ENCODE peak calls at places on chromosomes 6 and 20, in eight cellular contexts. X is heart right ventricle; G is transverse colon; N is gastrocnemius medialis; Y is fibroblast of lung; C is OCI-LY7; I is GM23338; S is CD4-positive, alpha-beta memory T cell. M is an unnamed sample.

GRCh38 chr6:160348209-160348551 is at the start of gene SLC22A3:
- DNase-seq in X (peak; percentile 45), G (peak; percentile 54), N (no peak), Y (no peak), C (no peak), I (peak; percentile 56), S (no peak), M (no peak)

GRCh38 chr6:159126590-159126989 is 42.6 kb upstream of the FNDC1 start:
- DNase-seq in X (peak; percentile 74), G (no peak), N (peak; percentile 79), Y (no peak), C (no peak), I (no peak), S (no peak), M (no peak)

GRCh38 chr6:130708338-130708737 is 118.9 kb upstream of the SMLR1 start:
- DNase-seq in X (no peak), G (no peak), N (no peak), Y (no peak), C (no peak), I (no peak), S (no peak), M (no peak)

GRCh38 chr20:24698189-24698588 is 228.8 kb downstream of the SYNDIG1 start:
- DNase-seq in X (no peak), G (no peak), N (no peak), Y (no peak), C (peak; percentile 35), I (no peak), S (no peak), M (no peak)

GRCh38 chr6:160464744-160465143 is 116.6 kb downstream of the SLC22A3 start:
- DNase-seq in X (no peak), G (no peak), N (no peak), Y (no peak), C (no peak), I (no peak), S (no peak), M (no peak)

GRCh38 chr6:142888461-142888860 is 56.5 kb downstream of the HIVEP2 start:
- DNase-seq in X (no peak), G (no peak), N (no peak), Y (no peak), C (no peak), I (no peak), S (no peak), M (no peak)

GRCh38 chr6:35370799-35371493 is 28.6 kb downstream of the PPARD start:
- DNase-seq in X (peak; percentile 19), G (no peak), N (no peak), Y (no peak), C (peak; percentile 50), I (no peak), S (no peak), M (no peak)

GRCh38 chr20:57526885-57527566 is 2.1 kb upstream of the CTCFL start:
- DNase-seq in X (no peak), G (no peak), N (no peak), Y (no peak), C (no peak), I (no peak), S (no peak), M (no peak)

GRCh38 chr6:36657265-36657664 is 21.2 kb upstream of the CDKN1A start:
- DNase-seq in X (no peak), G (no peak), N (no peak), Y (no peak), C (peak; percentile 57), I (no peak), S (no peak), M (no peak)

GRCh38 chr20:58143531-58143930 is 84.9 kb downstream of the ANKRD60 start:
- DNase-seq in X (no peak), G (no peak), N (no peak), Y (no peak), C (no peak), I (no peak), S (no peak), M (no peak)

GRCh38 chr6:89082439-89082838 is 1.9 kb downstream of the PNRC1 start:
- DNase-seq in X (no peak), G (no peak), N (no peak), Y (peak; percentile 45), C (peak; percentile 38), I (peak; percentile 24), S (peak; percentile 15), M (no peak)

GRCh38 chr6:140677781-140678528 is 1303.5 kb upstream of the CITED2 start:
- DNase-seq in X (no peak), G (no peak), N (no peak), Y (peak; percentile 8), C (peak; percentile 26), I (no peak), S (no peak), M (no peak)

GRCh38 chr6:143536866-143537691 is 25.6 kb upstream of the FUCA2 start:
- DNase-seq in X (peak; percentile 75), G (peak; percentile 81), N (peak; percentile 17), Y (peak; percentile 54), C (no peak), I (peak; percentile 86), S (peak; percentile 53), M (no peak)

DNA sequence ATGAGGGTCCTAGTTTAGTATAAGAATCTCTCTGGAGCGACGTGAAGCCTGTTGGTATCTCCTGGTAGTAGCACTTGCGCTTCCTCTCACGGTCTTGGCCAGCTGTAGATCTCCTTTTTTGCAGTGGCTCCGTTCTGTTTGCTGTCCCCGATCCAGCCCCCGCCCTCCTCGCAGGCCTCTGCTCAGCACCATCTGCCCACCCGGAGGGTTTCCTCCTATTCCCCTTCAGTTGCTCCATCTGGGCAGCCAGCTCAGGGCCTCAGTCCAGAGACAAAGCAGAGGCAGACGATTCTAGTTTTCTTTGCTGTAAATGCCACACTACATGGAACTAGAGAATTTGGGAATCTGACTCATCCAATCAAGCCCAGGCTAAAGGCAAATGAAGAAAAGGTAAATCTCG is 126.6 kb downstream of the TIAM2 start:
- DNase-seq in X (no peak), G (no peak), N (no peak), Y (peak; percentile 41), C (no peak), I (peak; percentile 74), S (no peak), M (no peak)
- H3K4me3 ChIP-seq in X (no peak overlapping the region), G (no peak overlapping the region), N (peak overlapping the region; percentile 14), Y (no peak overlapping the region), C (no peak overlapping the region), I (peak overlapping the region; percentile 3), S (no peak overlapping the region), M (peak overlapping the region; percentile 65)

DNA sequence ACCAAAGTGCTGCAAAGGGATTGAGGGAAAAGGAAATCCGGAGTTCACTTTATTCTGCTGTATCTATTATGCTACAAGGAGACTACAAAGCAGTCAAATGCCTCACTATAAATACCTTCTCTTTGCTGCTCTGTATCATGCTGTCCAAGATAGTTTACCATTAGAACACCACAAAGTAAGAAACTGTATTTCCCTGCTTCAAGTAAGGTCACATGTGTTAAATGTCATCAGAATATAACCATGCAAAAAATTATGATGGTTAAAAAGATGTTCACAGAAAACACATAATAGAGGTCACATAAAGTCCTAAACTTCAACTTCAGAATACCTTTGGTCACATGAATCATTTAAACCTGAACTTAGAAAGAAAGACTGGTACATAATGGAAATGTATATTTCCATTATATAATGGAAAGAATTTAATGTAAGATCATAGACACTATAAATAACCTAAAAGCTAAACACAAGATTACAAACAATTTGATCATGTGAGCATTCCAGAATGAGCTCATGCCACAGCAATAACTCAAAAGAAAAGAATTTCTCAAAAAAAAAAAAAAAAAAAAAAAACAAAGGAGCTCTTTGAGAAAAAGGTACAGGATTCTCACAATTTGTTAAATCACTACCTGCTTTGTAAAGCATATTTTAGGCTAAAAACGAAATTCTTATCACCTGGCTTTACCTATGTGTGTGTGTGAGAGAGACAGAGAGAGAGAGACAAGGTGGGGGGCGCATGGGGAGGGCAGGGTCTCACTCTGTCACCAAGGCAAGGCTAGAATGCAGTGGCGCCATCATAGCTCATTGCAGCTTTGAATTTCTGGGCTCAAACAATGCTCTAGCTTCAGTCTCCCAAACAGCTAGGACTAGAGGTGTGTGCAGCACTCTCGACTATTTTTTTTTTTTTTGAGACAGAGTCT is 58.7 kb downstream of the KIF13A start:
- DNase-seq in X (no peak), G (no peak), N (no peak), Y (peak; percentile 76), C (no peak), I (no peak), S (no peak), M (no peak)
- H3K4me1 ChIP-seq in X (peaks cover 86% of the 10 kb centered on the region), G (peaks cover 62% of the 10 kb centered on the region), N (peaks cover 81% of the 10 kb centered on the region), Y (peaks cover 45% of the 10 kb centered on the region), C (no peaks in the 10 kb centered on the region), I (peaks cover 54% of the 10 kb centered on the region), S (no peaks in the 10 kb centered on the region), M (peaks cover 64% of the 10 kb centered on the region)

DNA sequence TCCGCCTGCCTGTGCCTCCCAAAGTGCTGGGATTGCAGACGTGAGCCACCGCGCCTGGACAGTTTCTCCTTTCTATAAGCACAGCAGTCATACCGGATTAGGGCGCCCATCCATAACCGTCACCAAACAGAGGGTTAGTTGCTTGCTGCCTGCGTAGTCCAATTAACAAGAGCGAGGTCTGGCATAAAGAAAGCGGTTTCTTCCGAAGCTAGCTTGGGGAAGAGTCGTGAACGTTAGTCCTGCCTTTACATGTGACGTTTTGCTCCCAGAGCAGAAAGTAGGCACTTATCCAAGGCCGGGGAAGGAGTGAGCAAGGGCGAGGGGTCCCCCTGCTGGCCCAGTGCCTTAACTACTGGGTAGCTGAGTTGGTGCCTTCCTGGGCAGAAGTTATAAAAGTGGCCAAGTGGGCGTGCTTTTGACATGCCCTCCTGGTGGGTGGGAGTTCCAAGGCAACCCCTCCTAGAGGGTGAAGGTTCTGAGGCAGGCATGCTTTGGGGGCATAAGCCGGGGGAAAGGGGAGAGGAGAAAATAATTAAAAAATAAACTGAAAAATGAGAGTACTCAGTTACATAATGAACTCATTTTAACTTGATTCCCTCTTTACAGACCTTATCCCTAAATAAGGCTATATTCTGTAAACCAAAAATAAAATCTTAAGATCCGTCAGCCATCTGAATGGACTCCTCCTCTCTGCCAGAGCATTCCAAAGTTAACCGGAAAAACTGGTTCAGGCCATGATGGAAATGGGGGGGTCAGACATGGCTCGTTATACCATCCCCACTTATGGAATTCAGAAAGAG is 88.0 kb downstream of the FAM217A start:
- DNase-seq in X (peak; percentile 85), G (peak; percentile 87), N (peak; percentile 67), Y (peak; percentile 84), C (peak; percentile 36), I (peak; percentile 93), S (peak; percentile 54), M (peak; percentile 83)
- H3K4me3 ChIP-seq in X (no peak overlapping the region), G (peak overlapping the region; percentile 20), N (peak overlapping the region; percentile 55), Y (peak overlapping the region; percentile 16), C (no peak overlapping the region), I (no peak overlapping the region), S (no peak overlapping the region), M (peak overlapping the region; percentile 75)

GRCh38 chr20:47351643-47352331 is 4.7 kb downstream of the ZMYND8 start:
- DNase-seq in X (no peak), G (no peak), N (no peak), Y (peak; percentile 51), C (peak; percentile 64), I (peak; percentile 81), S (no peak), M (no peak)

GRCh38 chr20:47349365-47350180 is 6.9 kb downstream of the ZMYND8 start:
- DNase-seq in X (no peak), G (no peak), N (no peak), Y (peak; percentile 93), C (no peak), I (peak; percentile 67), S (no peak), M (no peak)

GRCh38 chr20:47352332-47353223 is 3.9 kb downstream of the ZMYND8 start:
- DNase-seq in X (peak; percentile 58), G (peak; percentile 32), N (no peak), Y (peak; percentile 70), C (peak; percentile 14), I (peak; percentile 52), S (no peak), M (no peak)

GRCh38 chr20:47350181-47350550 is 6.3 kb downstream of the ZMYND8 start:
- DNase-seq in X (no peak), G (no peak), N (no peak), Y (no peak), C (peak; percentile 62), I (no peak), S (peak; percentile 60), M (no peak)

GRCh38 chr20:47350691-47351545 is 5.6 kb downstream of the ZMYND8 start:
- DNase-seq in X (no peak), G (no peak), N (no peak), Y (no peak), C (no peak), I (no peak), S (no peak), M (no peak)
- H3K4me1 ChIP-seq in X (peaks cover 88% of the 10 kb centered on the region), G (peaks cover 89% of the 10 kb centered on the region), N (peaks cover 93% of the 10 kb centered on the region), Y (peaks cover 44% of the 10 kb centered on the region), C (peaks cover 77% of the 10 kb centered on the region), I (peaks cover 91% of the 10 kb centered on the region), S (peaks cover 89% of the 10 kb centered on the region), M (peaks cover 94% of the 10 kb centered on the region)

M was measured in thoracic aorta.